ENCODE peak calls at places on chromosome 12, in six cellular contexts. U is amniotic stem cell, W is stomach, D is SW 1271, I is amygdala, L is fibroblast of the conjunctiva. R is an unnamed sample.

GRCh38 chr12:47651368-47652254 is 54.2 kb downstream of the RPAP3 start:
- DNase-seq in U (no peak), W (peak), D (peak), I (peak), L (peak), R (peak)

GRCh38 chr12:92551853-92552397 is 150.9 kb upstream of the PLEKHG7 start:
- DNase-seq in U (peak), W (no peak), D (no peak), I (no peak), L (no peak), R (no peak)

GRCh38 chr12:26204612-26205289 is 9.4 kb downstream of the SSPN start:
- DNase-seq in U (no peak), W (no peak), D (no peak), I (no peak), L (no peak), R (no peak)

GRCh38 chr12:89383235-89384049 is 31.1 kb upstream of the DUSP6 start:
- DNase-seq in U (no peak), W (no peak), D (no peak), I (no peak), L (no peak), R (no peak)

GRCh38 chr12:47293406-47293805 is 213.6 kb upstream of the AMIGO2 start:
- DNase-seq in U (no peak), W (no peak), D (no peak), I (no peak), L (no peak), R (no peak)

GRCh38 chr12:82858534-82858917 is 171.8 kb downstream of the TMTC2 start:
- DNase-seq in U (no peak), W (no peak), D (no peak), I (no peak), L (no peak), R (no peak)

GRCh38 chr12:65123435-65124063 is 2.4 kb upstream of the WIF1 start:
- DNase-seq in U (peak), W (no peak), D (peak), I (no peak), L (peak), R (peak)

GRCh38 chr12:24625103-24625502 is 323.8 kb downstream of the BCAT1 start:
- DNase-seq in U (no peak), W (no peak), D (no peak), I (no peak), L (no peak), R (no peak)

R was measured in HFF-Myc.